ENCODE peak calls at places on chromosomes 1 and 21, in nine cellular contexts. N is suprapubic skin, E is GDM1, U is EL, P is posterior vena cava, Z is NCI-H524, T is T-helper 1 cell, S is NCI-H1105, G is EH. M is an unnamed sample.

GRCh38 chr21:44916965-44917364 is 3.7 kb downstream of the ITGB2 start:
- DNase-seq in N (no peak), E (no peak), U (no peak), P (no peak), Z (no peak), T (no peak), S (no peak), G (no peak), M (no peak)

GRCh38 chr1:30920827-30921226 is 12.3 kb upstream of the SDC3 start:
- DNase-seq in N (peak), E (no peak), U (no peak), P (peak), Z (no peak), T (no peak), S (no peak), G (no peak), M (no peak)

GRCh38 chr1:202698276-202698675 is 12.0 kb downstream of the SYT2 start:
- DNase-seq in N (no peak), E (peak), U (no peak), P (no peak), Z (no peak), T (no peak), S (no peak), G (no peak), M (no peak)

GRCh38 chr21:44428281-44428942 is 26.9 kb upstream of the LRRC3 start:
- DNase-seq in N (peak), E (peak), U (peak), P (peak), Z (no peak), T (peak), S (no peak), G (no peak), M (no peak)

GRCh38 chr1:88920845-88921244 is 29.5 kb upstream of the GTF2B start:
- DNase-seq in N (no peak), E (no peak), U (no peak), P (no peak), Z (no peak), T (no peak), S (no peak), G (no peak), M (no peak)

GRCh38 chr1:24351247-24351646 is 32.1 kb downstream of the GRHL3 start:
- DNase-seq in N (no peak), E (no peak), U (no peak), P (no peak), Z (no peak), T (no peak), S (no peak), G (no peak), M (no peak)

GRCh38 chr1:248243204-248243603 is 12.0 kb downstream of the OR2M4 start:
- DNase-seq in N (no peak), E (peak), U (peak), P (peak), Z (no peak), T (no peak), S (no peak), G (peak), M (peak)

GRCh38 chr1:48236716-48237470 is 14.4 kb downstream of the SLC5A9 start:
- DNase-seq in N (no peak), E (peak), U (no peak), P (no peak), Z (no peak), T (no peak), S (peak), G (peak), M (no peak)

GRCh38 chr1:28374297-28374696 is 4.8 kb downstream of the PHACTR4 start:
- DNase-seq in N (no peak), E (no peak), U (peak), P (no peak), Z (no peak), T (no peak), S (no peak), G (peak), M (no peak)

GRCh38 chr21:43603230-43603626 is 56.1 kb downstream of the HSF2BP start:
- DNase-seq in N (no peak), E (no peak), U (no peak), P (no peak), Z (no peak), T (no peak), S (no peak), G (no peak), M (no peak)

GRCh38 chr21:34355570-34355969 is 8.2 kb upstream of the KCNE2 start:
- DNase-seq in N (no peak), E (no peak), U (no peak), P (peak), Z (no peak), T (no peak), S (no peak), G (no peak), M (no peak)

GRCh38 chr1:116513956-116514355 is 56.9 kb downstream of the CD58 start:
- DNase-seq in N (no peak), E (no peak), U (no peak), P (no peak), Z (no peak), T (no peak), S (no peak), G (no peak), M (no peak)

GRCh38 chr1:93348104-93348780 is 2.5 kb downstream of the DR1 start:
- DNase-seq in N (no peak), E (no peak), U (no peak), P (no peak), Z (no peak), T (no peak), S (no peak), G (no peak), M (no peak)

GRCh38 chr1:8219530-8219929 is 98.4 kb upstream of the SLC45A1 start:
- DNase-seq in N (no peak), E (no peak), U (no peak), P (no peak), Z (no peak), T (no peak), S (no peak), G (no peak), M (no peak)

GRCh38 chr1:10980094-10980577 is 32.3 kb upstream of the TARDBP start:
- DNase-seq in N (peak), E (no peak), U (peak), P (peak), Z (no peak), T (no peak), S (no peak), G (peak), M (peak)

GRCh38 chr1:2528966-2529750 is 905 bp downstream of the HES5 start:
- DNase-seq in N (no peak), E (no peak), U (no peak), P (no peak), Z (no peak), T (no peak), S (no peak), G (no peak), M (no peak)

GRCh38 chr1:216640100-216640499 is 83.1 kb downstream of the ESRRG start:
- DNase-seq in N (no peak), E (no peak), U (no peak), P (no peak), Z (no peak), T (no peak), S (no peak), G (no peak), M (peak)

GRCh38 chr1:230261918-230262650 is 164.0 kb downstream of the PGBD5 start:
- DNase-seq in N (no peak), E (no peak), U (no peak), P (peak), Z (no peak), T (no peak), S (no peak), G (no peak), M (no peak)

GRCh38 chr1:36306210-36306901 is at the start of gene SH3D21:
- DNase-seq in N (peak), E (no peak), U (peak), P (peak), Z (no peak), T (peak), S (peak), G (peak), M (no peak)

GRCh38 chr1:162189345-162189744 is 119.9 kb downstream of the NOS1AP start:
- DNase-seq in N (no peak), E (no peak), U (no peak), P (no peak), Z (no peak), T (no peak), S (no peak), G (no peak), M (no peak)

GRCh38 chr1:31781138-31782065 is 17.3 kb upstream of the ADGRB2 start:
- DNase-seq in N (no peak), E (no peak), U (no peak), P (no peak), Z (no peak), T (no peak), S (no peak), G (no peak), M (no peak)

GRCh38 chr1:4468386-4468785 is 186.0 kb upstream of the AJAP1 start:
- DNase-seq in N (no peak), E (no peak), U (no peak), P (peak), Z (no peak), T (no peak), S (no peak), G (no peak), M (no peak)